ENCODE peak calls at places on chromosomes 7 and 10, in eight cellular contexts. F is NB4; Q is fibroblast of villous mesenchyme; D is CD4-positive, alpha-beta T cell; I is endothelial cell; Y is endodermal cell; B is Calu3; K is right lobe of liver. J is an unnamed sample.

GRCh38 chr10:124554085-124554858 is 92.6 kb downstream of the LHPP start:
- DNase-seq in D (no peak), B (no peak), K (no peak), Q (no peak), Y (peak; percentile 73), I (no peak), F (no peak), J (no peak)

GRCh38 chr7:143958781-143959180 is 4.1 kb downstream of the OR2F1 start:
- DNase-seq in Y (no peak), K (no peak), D (no peak), B (no peak), Q (peak; percentile 26), I (no peak), F (no peak), J (no peak)

GRCh38 chr7:11332186-11332864 is 358.7 kb downstream of the PHF14 start:
- DNase-seq in F (no peak), K (no peak), Q (no peak), Y (no peak), B (no peak), I (no peak), D (no peak), J (peak; percentile 26)

GRCh38 chr10:91756286-91756685 is 41.9 kb upstream of the TNKS2 start:
- DNase-seq in B (no peak), Y (no peak), K (no peak), D (no peak), F (peak; percentile 36), I (no peak), Q (peak; percentile 85), J (no peak)

GRCh38 chr10:116417821-116418220 is 9.8 kb upstream of the PNLIPRP3 start:
- DNase-seq in K (no peak), Q (no peak), D (no peak), Y (no peak), I (no peak), B (no peak), F (no peak), J (no peak)

GRCh38 chr7:20352573-20353304 is 22.0 kb downstream of the ITGB8 start:
- DNase-seq in Y (no peak), I (no peak), K (no peak), B (peak; percentile 77), D (no peak), F (no peak), Q (peak; percentile 56), J (no peak)

GRCh38 chr7:90931996-90932912 is 332.0 kb upstream of the FZD1 start:
- DNase-seq in K (no peak), Y (no peak), F (no peak), I (no peak), Q (no peak), D (no peak), B (no peak), J (no peak)

GRCh38 chr7:36640682-36641081 is 83.6 kb downstream of the AOAH start:
- DNase-seq in I (no peak), F (no peak), Y (peak; percentile 16), K (no peak), Q (no peak), D (no peak), B (no peak), J (no peak)

GRCh38 chr7:78052112-78052511 is 253.5 kb downstream of the PHTF2 start:
- DNase-seq in F (no peak), Q (no peak), Y (peak; percentile 88), K (no peak), D (no peak), B (no peak), I (no peak), J (no peak)

GRCh38 chr7:3194501-3195141 is 106.4 kb upstream of the SDK1 start:
- DNase-seq in D (no peak), Q (peak; percentile 74), F (no peak), B (peak; percentile 95), K (no peak), I (no peak), Y (peak; percentile 90), J (no peak)

GRCh38 chr7:86833360-86833759 is 189.7 kb downstream of the GRM3 start:
- DNase-seq in I (no peak), Q (no peak), D (no peak), F (no peak), B (peak; percentile 23), K (no peak), Y (no peak), J (no peak)

GRCh38 chr7:11776083-11776482 is 55.9 kb downstream of the THSD7A start:
- DNase-seq in Q (no peak), K (no peak), I (no peak), D (no peak), F (no peak), B (no peak), Y (no peak), J (no peak)

GRCh38 chr7:128737867-128738390 is 1.2 kb upstream of the CALU start:
- DNase-seq in Y (no peak), B (no peak), F (no peak), Q (peak; percentile 84), I (no peak), K (no peak), D (no peak), J (no peak)

GRCh38 chr7:158996214-158997109 is 140.1 kb downstream of the DYNC2I1 start:
- DNase-seq in Q (no peak), F (no peak), B (no peak), K (no peak), Y (no peak), D (no peak), I (no peak), J (no peak)

GRCh38 chr7:140238778-140239652 is 62.2 kb upstream of the KDM7A start:
- DNase-seq in K (no peak), Q (no peak), I (no peak), F (no peak), D (no peak), Y (peak; percentile 47), B (peak; percentile 53), J (no peak)

GRCh38 chr10:107144490-107144889 is 20.0 kb downstream of the SORCS1 start:
- DNase-seq in K (no peak), Y (peak; percentile 77), I (peak; percentile 44), D (no peak), Q (no peak), B (no peak), F (peak; percentile 9), J (no peak)

GRCh38 chr10:130558778-130559177 is 422.6 kb downstream of the GLRX3 start:
- DNase-seq in Y (peak; percentile 3), Q (no peak), F (no peak), I (no peak), D (no peak), K (no peak), B (no peak), J (no peak)

DNA sequence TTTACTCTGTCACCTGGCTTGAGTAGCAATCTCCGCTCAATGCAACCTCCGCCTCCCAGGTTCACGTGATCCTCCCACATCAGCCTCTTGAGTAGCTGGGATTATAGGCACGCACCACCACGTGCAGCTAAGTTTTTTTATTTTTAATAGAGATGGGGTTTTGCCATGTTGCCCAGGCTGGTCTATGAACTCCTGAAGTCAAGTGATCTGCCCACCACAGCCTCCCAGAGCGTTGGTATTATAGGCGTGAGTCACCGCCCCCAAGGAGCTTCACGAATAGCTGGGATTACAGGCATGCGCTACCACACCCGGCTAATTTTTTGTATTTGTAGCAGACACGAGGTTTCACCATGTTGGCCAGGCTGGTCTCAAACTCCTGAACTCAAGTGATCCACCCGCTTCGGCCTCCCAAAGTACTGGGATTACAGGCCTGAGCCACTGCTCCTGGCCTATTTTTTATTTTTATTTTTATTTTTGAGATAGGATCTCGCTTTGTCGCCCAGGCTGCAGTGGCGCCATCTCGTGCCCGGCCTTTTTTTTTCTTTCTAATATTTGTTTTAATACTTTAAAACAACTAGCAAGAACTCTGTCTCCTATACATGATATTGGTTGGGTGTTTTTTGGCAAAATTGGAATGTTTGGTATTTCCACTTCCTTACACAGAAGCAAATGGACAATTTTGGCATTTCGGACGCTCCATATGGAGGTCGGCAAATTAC is 1.1 kb downstream of the EFCAB10 start:
- DNase-seq in Y (peak; percentile 58), Q (peak; percentile 28), K (no peak), D (no peak), B (no peak), I (no peak), F (no peak), J (no peak)
- TF ChIP-seq CTCF in Y (no peak), Q (peak; percentile 10), K (no peak), D (no peak), B (no peak), I (no peak), F (no peak), J (no peak)

GRCh38 chr7:113119429-113119828 is 1.1 kb upstream of the SMIM30 start:
- DNase-seq in I (no peak), B (no peak), K (no peak), Y (no peak), F (no peak), Q (no peak), D (no peak), J (no peak)

GRCh38 chr7:113118074-113118959 is at the start of gene SMIM30:
- DNase-seq in K (peak; percentile 94), D (peak; percentile 84), Q (peak; percentile 87), Y (peak; percentile 92), B (peak; percentile 85), F (peak; percentile 97), I (peak; percentile 88), J (peak; percentile 95)

GRCh38 chr7:113109718-113110117 is 8.6 kb downstream of the SMIM30 start:
- DNase-seq in D (no peak), Q (no peak), I (no peak), Y (no peak), F (no peak), K (no peak), B (no peak), J (no peak)

GRCh38 chr7:113113912-113114311 is 4.4 kb downstream of the SMIM30 start:
- DNase-seq in I (no peak), Q (no peak), B (peak; percentile 4), F (peak; percentile 39), K (no peak), D (no peak), Y (peak; percentile 55), J (peak; percentile 6)
- TF ChIP-seq CTCF in I (no peak), Q (peak; percentile 13), B (no peak), F (no peak), K (no peak), D (no peak), Y (peak; percentile 65), J (no peak)

GRCh38 chr10:178208-178607 is 43.0 kb downstream of the ZMYND11 start:
- DNase-seq in D (no peak), B (no peak), Q (peak; percentile 54), K (no peak), I (no peak), Y (no peak), F (peak; percentile 52), J (no peak)
- TF ChIP-seq CTCF in D (peak; percentile 62), B (peak; percentile 24), Q (peak; percentile 24), K (peak; percentile 48), I (no peak), Y (peak; percentile 60), F (no peak), J (peak; percentile 75)

GRCh38 chr7:130273863-130274262 is 7.2 kb downstream of the CPA2 start:
- DNase-seq in Y (peak; percentile 67), K (no peak), D (no peak), I (peak; percentile 10), B (no peak), Q (peak; percentile 92), F (no peak), J (no peak)
- TF ChIP-seq CTCF in Y (peak; percentile 44), K (no peak), D (no peak), I (no peak), B (no peak), Q (peak; percentile 20), F (no peak), J (no peak)